ENCODE peak calls at places on chromosomes 4 and X, in nine cellular contexts. E is mammary epithelial cell, A is mucosa of descending colon, Y is choroid plexus epithelial cell, F is pancreas, Z is SK-N-SH, G is fibroblast of mammary gland, C is GM06990, R is fibroblast of lung. H is an unnamed sample.

GRCh38 chrX:7586126-7586525 is 256.8 kb upstream of the VCX start:
- DNase-seq in E (peak), A (peak), Y (peak), F (no peak), Z (peak), G (peak), C (peak), R (peak), H (no peak)

GRCh38 chrX:14363719-14364118 is 165.6 kb upstream of the GLRA2 start:
- DNase-seq in E (peak), A (no peak), Y (no peak), F (no peak), Z (no peak), G (peak), C (no peak), R (no peak), H (no peak)

GRCh38 chr4:94976371-94977011 is 218.7 kb downstream of the BMPR1B start:
- DNase-seq in E (peak), A (no peak), Y (peak), F (no peak), Z (no peak), G (peak), C (no peak), R (peak), H (no peak)

GRCh38 chrX:100341111-100341510 is 69.0 kb downstream of the PCDH19 start:
- DNase-seq in E (no peak), A (no peak), Y (no peak), F (no peak), Z (no peak), G (no peak), C (no peak), R (no peak), H (no peak)

GRCh38 chr4:22093126-22093525 is 144.6 kb upstream of the KCNIP4 start:
- DNase-seq in E (no peak), A (no peak), Y (no peak), F (no peak), Z (no peak), G (no peak), C (no peak), R (no peak), H (no peak)

GRCh38 chr4:20760053-20760452 is 59.8 kb downstream of the PACRGL start:
- DNase-seq in E (no peak), A (no peak), Y (no peak), F (no peak), Z (no peak), G (peak), C (no peak), R (no peak), H (no peak)

GRCh38 chrX:115494133-115494532 is 66.8 kb upstream of the PLS3 start:
- DNase-seq in E (no peak), A (no peak), Y (peak), F (no peak), Z (no peak), G (no peak), C (no peak), R (no peak), H (no peak)

GRCh38 chr4:79823148-79823763 is 249.8 kb downstream of the ANTXR2 start:
- DNase-seq in E (no peak), A (peak), Y (peak), F (no peak), Z (no peak), G (peak), C (no peak), R (peak), H (no peak)

GRCh38 chr4:116099596-116099995 is 985.8 kb downstream of the TRAM1L1 start:
- DNase-seq in E (peak), A (no peak), Y (no peak), F (no peak), Z (no peak), G (no peak), C (no peak), R (no peak), H (no peak)
- H3K4me3 ChIP-seq in E (no peak), A (no peak), Y (no peak), F (no peak), Z (no peak), G (no peak), C (no peak), R (no peak), H (no peak)

DNA sequence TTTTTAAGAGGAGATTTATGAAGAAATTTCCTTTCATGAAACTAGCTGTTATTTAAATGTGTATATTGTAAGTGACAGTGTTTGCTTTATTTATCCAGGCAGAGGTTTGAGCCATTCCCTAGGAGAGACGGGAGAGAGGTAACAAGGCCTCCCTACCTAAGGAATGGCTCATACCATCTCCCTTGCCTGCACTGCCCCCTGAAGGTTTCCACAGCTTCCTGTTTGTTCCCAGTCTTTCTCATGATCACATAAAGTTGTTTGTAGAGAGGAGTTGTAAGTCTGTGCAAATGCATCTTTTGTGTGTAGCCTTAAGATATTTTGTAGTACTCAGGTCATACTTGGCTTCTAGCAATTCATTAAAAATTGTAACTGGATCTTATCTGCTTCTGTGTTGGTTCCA is 1504.5 kb upstream of the PCDH10 start:
- DNase-seq in E (peak), A (no peak), Y (peak), F (no peak), Z (peak), G (peak), C (no peak), R (peak), H (peak)
- TF ChIP-seq CTCF in E (peak), A (no peak), Y (peak), F (no peak), Z (peak), G (peak), C (peak), R (peak), H (peak)

DNA sequence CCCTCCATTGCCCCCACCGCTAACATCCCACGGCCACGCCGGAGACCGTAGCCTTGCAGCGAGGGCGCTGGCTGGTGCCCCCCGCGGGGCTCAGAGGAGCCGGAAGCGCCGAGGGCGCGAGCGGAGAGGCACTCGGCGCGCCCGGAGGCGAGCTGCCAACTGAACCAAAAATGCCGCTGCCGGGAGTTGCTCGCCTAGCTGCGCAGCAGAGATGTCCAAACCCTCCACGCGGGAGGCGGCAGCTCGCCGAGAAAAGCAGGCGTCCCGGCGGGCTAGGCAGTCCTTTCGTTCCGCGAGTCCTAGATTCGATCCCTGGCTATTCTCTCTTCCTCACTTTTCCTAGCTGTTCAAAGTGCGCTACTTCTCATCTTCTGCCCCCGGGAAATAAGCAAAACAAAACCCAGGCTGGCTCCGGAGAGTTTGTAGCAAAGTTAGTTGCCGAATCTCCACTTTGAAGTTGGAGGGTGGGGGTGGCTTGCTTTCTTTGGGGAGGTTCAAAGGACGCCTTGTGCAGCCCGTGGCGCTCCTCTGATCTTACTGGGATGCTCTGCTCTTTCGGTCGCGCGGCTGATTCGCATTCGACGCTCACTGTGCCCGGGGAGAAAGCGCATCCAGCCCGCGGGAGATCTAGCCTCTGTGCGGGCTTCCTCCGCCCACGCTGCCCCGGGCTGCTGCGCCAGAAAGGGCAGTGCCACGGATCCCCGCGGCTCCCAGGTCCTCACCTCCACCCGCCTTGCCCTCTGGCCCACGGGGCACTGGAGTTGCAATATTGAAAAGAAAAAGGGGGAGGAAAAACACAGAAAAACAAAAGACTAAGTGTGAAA is 677 bp downstream of the NKX6-1 start:
- DNase-seq in E (peak), A (no peak), Y (peak), F (peak), Z (peak), G (peak), C (no peak), R (peak), H (no peak)
- H3K4me3 ChIP-seq in E (peak), A (no peak), Y (peak), F (peak), Z (peak), G (peak), C (no peak), R (peak), H (peak)

GRCh38 chrX:11663875-11664210 is 1.9 kb downstream of the ARHGAP6 start:
- DNase-seq in E (no peak), A (peak), Y (no peak), F (no peak), Z (no peak), G (no peak), C (no peak), R (no peak), H (no peak)
- TF ChIP-seq CTCF in E (no peak), A (no peak), Y (no peak), F (no peak), Z (no peak), G (no peak), C (no peak), R (peak), H (peak)

DNA sequence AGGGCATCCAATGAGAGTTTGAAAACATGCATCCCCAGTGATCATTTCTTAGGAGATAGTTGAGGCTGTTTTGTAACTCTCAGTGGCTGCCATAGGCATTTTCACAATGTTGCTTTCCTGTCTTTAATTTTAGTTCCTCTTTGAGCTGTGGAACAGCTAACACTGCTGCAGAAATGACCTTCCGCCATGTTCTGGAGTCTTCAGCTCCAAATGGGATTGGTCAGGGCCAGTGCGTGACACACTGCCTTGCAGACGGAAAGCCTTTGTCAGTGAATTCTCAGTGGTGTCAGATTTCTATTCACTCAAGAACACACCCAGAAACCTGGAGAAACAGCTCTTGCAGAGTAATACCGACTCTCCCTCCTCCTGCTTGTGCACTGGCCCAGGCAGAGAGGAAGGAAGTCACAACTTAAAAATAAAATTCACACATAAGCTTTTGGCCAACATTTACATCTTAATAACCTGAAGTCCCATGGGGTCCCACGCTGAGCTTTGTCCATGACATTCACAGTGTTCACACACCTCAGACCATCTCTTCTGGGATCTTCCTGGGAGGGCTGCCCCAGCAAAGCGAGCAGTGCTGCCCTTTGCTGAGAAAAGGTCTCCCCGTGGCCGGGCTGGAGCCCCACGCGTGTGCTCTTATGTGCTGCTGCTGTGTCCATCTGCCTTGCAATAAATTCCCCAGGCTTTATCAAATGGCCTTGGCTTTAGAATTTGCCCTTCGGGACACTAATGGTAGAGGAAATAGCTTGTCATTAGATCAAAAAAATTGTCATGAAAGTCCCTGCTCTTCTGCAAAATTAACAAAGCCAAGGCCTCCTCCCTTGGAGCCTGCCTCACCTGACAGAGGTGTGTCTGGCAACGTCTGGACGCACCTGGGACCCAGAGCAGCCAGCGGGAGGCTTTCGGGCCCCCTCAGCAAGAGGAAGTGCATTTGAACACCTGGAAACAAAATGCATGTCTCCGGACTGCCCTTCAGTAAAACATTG is 126.8 kb downstream of the IRF2 start:
- DNase-seq in E (peak), A (peak), Y (peak), F (no peak), Z (no peak), G (peak), C (peak), R (peak), H (no peak)
- H3K4me3 ChIP-seq in E (no peak), A (no peak), Y (no peak), F (no peak), Z (no peak), G (no peak), C (peak), R (no peak), H (no peak)

GRCh38 chr4:148044889-148045352 is 313.0 kb downstream of the ARHGAP10 start:
- DNase-seq in E (no peak), A (no peak), Y (peak), F (no peak), Z (peak), G (no peak), C (no peak), R (no peak), H (no peak)
- TF ChIP-seq CTCF in E (no peak), A (no peak), Y (peak), F (no peak), Z (peak), G (peak), C (peak), R (peak), H (peak)

DNA sequence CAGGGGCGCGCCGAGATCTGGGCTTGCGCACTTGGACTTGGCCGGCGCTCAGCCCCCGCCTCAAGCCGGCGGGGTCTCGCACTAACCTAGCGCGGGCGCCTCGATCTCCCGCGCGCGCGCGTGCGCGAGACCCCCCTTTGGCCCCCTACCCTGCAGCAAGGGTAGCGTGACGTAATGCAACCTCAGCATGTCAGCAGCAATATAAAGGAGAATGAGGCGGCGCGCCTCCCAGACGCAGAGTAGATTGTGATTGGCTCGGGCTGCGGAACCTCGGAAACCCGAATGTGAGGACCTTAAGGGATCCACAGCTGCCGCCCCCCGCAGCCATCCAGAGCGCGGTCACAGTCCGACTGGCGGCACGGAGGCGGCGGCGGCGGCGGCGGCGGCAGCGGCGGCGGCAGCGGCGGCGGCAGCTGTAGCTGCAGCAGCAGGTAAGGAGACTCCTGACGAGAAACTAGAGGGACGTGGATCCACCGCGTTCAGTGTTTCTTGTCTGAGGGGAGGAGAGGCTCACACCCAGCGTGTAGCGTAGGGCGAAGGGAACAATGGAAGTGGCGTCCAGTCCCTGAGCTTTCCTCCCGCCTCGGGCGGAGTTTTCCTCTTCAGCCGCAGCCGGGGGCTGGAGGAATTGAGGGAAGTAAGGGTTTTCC is at the start of the genes SATL1 and ZNF711:
- DNase-seq in E (peak), A (peak), Y (peak), F (peak), Z (peak), G (peak), C (peak), R (peak), H (no peak)
- H3K4me3 ChIP-seq in E (peak), A (peak), Y (peak), F (peak), Z (peak), G (peak), C (peak), R (peak), H (peak)

GRCh38 chrX:127459784-127460183 is 592.4 kb downstream of the ACTRT1 start:
- DNase-seq in E (no peak), A (no peak), Y (no peak), F (no peak), Z (no peak), G (no peak), C (no peak), R (no peak), H (no peak)
- TF ChIP-seq CTCF in E (no peak), A (no peak), Y (no peak), F (no peak), Z (no peak), G (no peak), C (no peak), R (no peak), H (no peak)

H was measured in epithelial cell of proximal tubule.